ENCODE peak calls at places on chromosome 21, in nine cellular contexts. M is pancreas; Y is stimulated activated CD4-positive, alpha-beta T cell treated with anti-CD3 and anti-CD28 coated beads, Interleukin-15, amount 100 ng/mL, for 1 hour; X is esophagus squamous epithelium; D is NB4; Q is nephron progenitor cell; V is D721Med; F is heart right ventricle; C is amniotic stem cell. P is an unnamed sample.

GRCh38 chr21:33976082-33976979 is 60.7 kb upstream of the ATP5PO start:
- DNase-seq in M (no peak), Y (no peak), X (no peak), D (peak), Q (no peak), V (no peak), F (peak), C (peak), P (peak)

GRCh38 chr21:45294509-45295291 is 7.0 kb upstream of the POFUT2 start:
- DNase-seq in M (no peak), Y (no peak), X (no peak), D (no peak), Q (peak), V (no peak), F (peak), C (peak), P (no peak)

GRCh38 chr21:28704746-28705145 is 287.9 kb downstream of the LTN1 start:
- DNase-seq in M (no peak), Y (no peak), X (no peak), D (no peak), Q (no peak), V (no peak), F (peak), C (no peak), P (no peak)

GRCh38 chr21:30689822-30690221 is 28.8 kb downstream of the KRTAP21-3 start:
- DNase-seq in M (no peak), Y (no peak), X (no peak), D (no peak), Q (no peak), V (no peak), F (no peak), C (no peak), P (no peak)

GRCh38 chr21:27807596-27807995 is 840.7 kb upstream of the ADAMTS5 start:
- DNase-seq in M (no peak), Y (no peak), X (no peak), D (no peak), Q (no peak), V (no peak), F (no peak), C (no peak), P (no peak)

GRCh38 chr21:44442266-44443125 is 12.8 kb upstream of the LRRC3 start:
- DNase-seq in M (no peak), Y (no peak), X (no peak), D (no peak), Q (peak), V (no peak), F (no peak), C (no peak), P (no peak)

GRCh38 chr21:46009951-46010655 is 28.5 kb downstream of the COL6A1 start:
- DNase-seq in M (peak), Y (no peak), X (no peak), D (no peak), Q (no peak), V (no peak), F (no peak), C (no peak), P (no peak)

GRCh38 chr21:36756527-36756926 is 57.6 kb downstream of the SIM2 start:
- DNase-seq in M (no peak), Y (no peak), X (no peak), D (no peak), Q (no peak), V (no peak), F (no peak), C (no peak), P (peak)

GRCh38 chr21:42484966-42485365 is 11.1 kb downstream of the RSPH1 start:
- DNase-seq in M (no peak), Y (no peak), X (no peak), D (no peak), Q (no peak), V (no peak), F (no peak), C (no peak), P (no peak)

GRCh38 chr21:42583992-42584641 is 69.3 kb upstream of the PDE9A start:
- DNase-seq in M (no peak), Y (no peak), X (no peak), D (no peak), Q (no peak), V (no peak), F (no peak), C (no peak), P (no peak)

GRCh38 chr21:32457360-32457840 is 44.9 kb downstream of the EVA1C start:
- DNase-seq in M (peak), Y (no peak), X (no peak), D (no peak), Q (no peak), V (no peak), F (peak), C (no peak), P (no peak)